ENCODE peak calls at places on chromosomes 16 and 17, in five cellular contexts. U is NCI-H1417; J is AG04449; R is hypothalamus; H is stimulated activated CD4-positive, alpha-beta T cell treated with anti-CD3 and anti-CD28 coated beads, Interleukin-1b, Interleukin-23, amount 100 ng/mL, for 48 hours. Z is an unnamed sample.

GRCh38 chr16:86363057-86363490 is 147.3 kb upstream of the FOXF1 start:
- DNase-seq in R (no peak), H (no peak), U (no peak), J (peak), Z (no peak)

GRCh38 chr17:59811209-59811608 is 81.5 kb downstream of the TUBD1 start:
- DNase-seq in H (no peak), R (no peak), J (no peak), U (no peak), Z (no peak)

GRCh38 chr17:17822189-17822978 is 14.4 kb downstream of the SREBF1 start:
- DNase-seq in U (no peak), R (peak), J (no peak), H (no peak), Z (no peak)

GRCh38 chr17:2883544-2884203 is 87.4 kb downstream of the RAP1GAP2 start:
- DNase-seq in R (no peak), U (peak), J (no peak), H (no peak), Z (no peak)

GRCh38 chr16:77780378-77780837 is 8.0 kb upstream of the VAT1L start:
- DNase-seq in H (no peak), J (peak), U (no peak), R (no peak), Z (peak)

GRCh38 chr16:2210009-2210332 is 692 bp downstream of the BRICD5 start:
- DNase-seq in U (no peak), H (no peak), R (no peak), J (no peak), Z (no peak)

GRCh38 chr16:56985288-56985961 is 3.9 kb upstream of the NLRC5 start:
- DNase-seq in R (no peak), U (no peak), H (no peak), J (peak), Z (peak)

GRCh38 chr17:2711608-2712299 is at the start of gene CLUH:
- DNase-seq in U (peak), J (peak), R (peak), H (peak), Z (peak)

GRCh38 chr16:27819881-27820610 is 243.5 kb downstream of the GSG1L start:
- DNase-seq in H (no peak), R (no peak), J (no peak), U (no peak), Z (no peak)

Z was measured in epithelial cell of prostate.